ENCODE peak calls at places on chromosomes 2 and 18, in four cellular contexts. One of them, this sample, is unnamed.

GRCh38 chr2:136023416-136023815 is 38.0 kb upstream of the DARS1 start:
- DNase-seq in HCT116: no peak
- DNase-seq in IMR-90: no peak
- DNase-seq in A549: no peak
- DNase-seq in this sample: peak; percentile 85

GRCh38 chr2:3024401-3024935 is 353.1 kb downstream of the EIPR1 start:
- DNase-seq in IMR-90: no peak
- DNase-seq in A549: no peak
- DNase-seq in HCT116: no peak
- DNase-seq in this sample: no peak

GRCh38 chr2:233140913-233141469 is 80.8 kb downstream of the INPP5D start:
- DNase-seq in A549: no peak
- DNase-seq in IMR-90: no peak
- DNase-seq in HCT116: no peak
- DNase-seq in this sample: no peak

GRCh38 chr18:54690198-54690597 is 99.2 kb downstream of the DYNAP start:
- DNase-seq in HCT116: no peak
- DNase-seq in IMR-90: peak; percentile 73
- DNase-seq in A549: no peak
- DNase-seq in this sample: no peak

GRCh38 chr2:48448274-48449061 is 81.5 kb upstream of the STON1 start:
- DNase-seq in IMR-90: peak; percentile 71
- DNase-seq in A549: no peak
- DNase-seq in HCT116: no peak
- DNase-seq in this sample: peak; percentile 85

GRCh38 chr2:186984966-186985365 is 136.0 kb upstream of the ZSWIM2 start:
- DNase-seq in HCT116: no peak
- DNase-seq in IMR-90: no peak
- DNase-seq in A549: no peak
- DNase-seq in this sample: no peak

GRCh38 chr2:200255549-200255948 is 50.9 kb upstream of the SPATS2L start:
- DNase-seq in IMR-90: no peak
- DNase-seq in A549: no peak
- DNase-seq in HCT116: no peak
- DNase-seq in this sample: no peak

GRCh38 chr2:162317910-162318279 is 589 bp downstream of the IFIH1 start:
- DNase-seq in IMR-90: no peak
- DNase-seq in HCT116: no peak
- DNase-seq in A549: no peak
- DNase-seq in this sample: no peak

GRCh38 chr2:182890773-182891381 is 24.4 kb upstream of the FRZB start:
- DNase-seq in A549: no peak
- DNase-seq in IMR-90: no peak
- DNase-seq in HCT116: no peak
- DNase-seq in this sample: peak; percentile 80

GRCh38 chr2:38702413-38702812 is 36.5 kb downstream of the GALM start:
- DNase-seq in IMR-90: peak; percentile 95
- DNase-seq in A549: no peak
- DNase-seq in HCT116: no peak
- DNase-seq in this sample: no peak

GRCh38 chr2:24872344-24873115 is 47.5 kb downstream of the ADCY3 start:
- DNase-seq in IMR-90: no peak
- DNase-seq in A549: no peak
- DNase-seq in HCT116: no peak
- DNase-seq in this sample: no peak

GRCh38 chr18:23406271-23406787 is 46.8 kb upstream of the RIOK3 start:
- DNase-seq in HCT116: no peak
- DNase-seq in A549: no peak
- DNase-seq in IMR-90: peak; percentile 40
- DNase-seq in this sample: peak; percentile 78

GRCh38 chr2:217585362-217585761 is 417.4 kb downstream of the TNS1 start:
- DNase-seq in HCT116: no peak
- DNase-seq in IMR-90: no peak
- DNase-seq in A549: no peak
- DNase-seq in this sample: no peak

GRCh38 chr2:64653174-64654062 is at the start of gene SERTAD2:
- DNase-seq in A549: peak; percentile 82
- DNase-seq in IMR-90: peak; percentile 84
- DNase-seq in HCT116: no peak
- DNase-seq in this sample: peak; percentile 75

GRCh38 chr2:42927334-42928160 is 135.2 kb upstream of the HAAO start:
- DNase-seq in IMR-90: peak; percentile 31
- DNase-seq in HCT116: no peak
- DNase-seq in A549: no peak
- DNase-seq in this sample: peak; percentile 46

GRCh38 chr2:57434429-57434828 is 612.2 kb upstream of the VRK2 start:
- DNase-seq in IMR-90: no peak
- DNase-seq in HCT116: no peak
- DNase-seq in A549: no peak
- DNase-seq in this sample: no peak

GRCh38 chr2:241563981-241564595 is 5.5 kb downstream of the BOK start:
- DNase-seq in IMR-90: no peak
- DNase-seq in HCT116: no peak
- DNase-seq in A549: no peak
- DNase-seq in this sample: peak; percentile 44

GRCh38 chr18:63236990-63237389 is 82.6 kb downstream of the BCL2 start:
- DNase-seq in HCT116: no peak
- DNase-seq in IMR-90: no peak
- DNase-seq in A549: no peak
- DNase-seq in this sample: no peak

GRCh38 chr2:208326016-208326415 is 60.0 kb downstream of the PIKFYVE start:
- DNase-seq in HCT116: no peak
- DNase-seq in A549: no peak
- DNase-seq in IMR-90: no peak
- DNase-seq in this sample: no peak

GRCh38 chr2:88099798-88100488 is 27.9 kb downstream of the FABP1 start:
- DNase-seq in A549: peak; percentile 12
- DNase-seq in IMR-90: peak; percentile 4
- DNase-seq in HCT116: peak; percentile 41
- DNase-seq in this sample: no peak

GRCh38 chr2:240337028-240337427 is 98.4 kb upstream of the GPC1 start:
- DNase-seq in A549: no peak
- DNase-seq in HCT116: no peak
- DNase-seq in IMR-90: no peak
- DNase-seq in this sample: no peak

GRCh38 chr2:39685135-39685534 is 19.4 kb downstream of the TMEM178A start:
- DNase-seq in IMR-90: no peak
- DNase-seq in HCT116: no peak
- DNase-seq in A549: no peak
- DNase-seq in this sample: no peak

GRCh38 chr2:1627628-1628371 is 116.5 kb downstream of the PXDN start:
- DNase-seq in IMR-90: no peak
- DNase-seq in A549: no peak
- DNase-seq in HCT116: no peak
- DNase-seq in this sample: no peak

GRCh38 chr2:219249203-219249980 is 3.7 kb upstream of the TUBA4B start:
- DNase-seq in A549: peak; percentile 55
- DNase-seq in HCT116: no peak
- DNase-seq in IMR-90: peak; percentile 75
- DNase-seq in this sample: peak; percentile 96

DNA sequence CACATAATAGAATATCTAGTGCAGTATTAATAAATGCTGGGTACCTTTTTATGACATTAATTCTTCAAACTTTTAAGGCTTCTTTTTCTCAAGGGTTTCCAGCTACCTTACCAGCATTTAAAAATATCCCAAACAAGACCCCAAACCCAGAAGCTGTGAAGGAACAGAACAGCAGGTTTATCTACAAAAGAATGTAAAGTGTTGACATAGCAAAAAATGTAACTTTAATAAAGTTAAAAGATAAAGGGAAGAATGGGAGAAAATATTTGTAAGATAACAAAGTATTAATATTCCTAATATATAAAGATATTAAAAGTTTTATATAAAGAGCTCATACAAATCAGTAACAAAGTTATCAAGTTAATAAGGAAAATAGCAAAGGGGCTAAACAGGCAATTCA is 81.2 kb upstream of the SPTBN1 start:
- DNase-seq in HCT116: no peak
- DNase-seq in A549: no peak
- DNase-seq in IMR-90: no peak
- DNase-seq in this sample: no peak
- TF ChIP-seq RAD21 in HCT116: no peak
- TF ChIP-seq RAD21 in A549: no peak
- TF ChIP-seq RAD21 in IMR-90: no peak
- TF ChIP-seq RAD21 in this sample: no peak

GRCh38 chr18:3400567-3401296 is 49.2 kb upstream of the TGIF1 start:
- DNase-seq in A549: no peak
- DNase-seq in HCT116: no peak
- DNase-seq in IMR-90: no peak
- DNase-seq in this sample: no peak
- H3K4me2 ChIP-seq in A549: no peak overlapping the region
- H3K4me2 ChIP-seq in HCT116: no peak overlapping the region
- H3K4me2 ChIP-seq in IMR-90: no peak overlapping the region
- H3K4me2 ChIP-seq in this sample: no peak overlapping the region

GRCh38 chr18:46431522-46432171 is 225.4 kb downstream of the LOXHD1 start:
- DNase-seq in A549: no peak
- DNase-seq in HCT116: no peak
- DNase-seq in IMR-90: no peak
- DNase-seq in this sample: no peak
- H3K4me3 ChIP-seq in A549: no peak overlapping the region
- H3K4me3 ChIP-seq in HCT116: no peak overlapping the region
- H3K4me3 ChIP-seq in IMR-90: no peak overlapping the region
- H3K4me3 ChIP-seq in this sample: no peak overlapping the region

GRCh38 chr18:8623549-8624106 is 14.4 kb downstream of the RAB12 start:
- DNase-seq in A549: no peak
- DNase-seq in IMR-90: no peak
- DNase-seq in HCT116: no peak
- DNase-seq in this sample: no peak
- TF ChIP-seq RAD21 in A549: no peak
- TF ChIP-seq RAD21 in IMR-90: no peak
- TF ChIP-seq RAD21 in HCT116: no peak
- TF ChIP-seq RAD21 in this sample: no peak

GRCh38 chr2:157376041-157376440 is 50.4 kb upstream of the ERMN start:
- DNase-seq in A549: no peak
- DNase-seq in IMR-90: no peak
- DNase-seq in HCT116: no peak
- DNase-seq in this sample: no peak
- H3K4me2 ChIP-seq in A549: no peak overlapping the region
- H3K4me2 ChIP-seq in IMR-90: no peak overlapping the region
- H3K4me2 ChIP-seq in HCT116: no peak overlapping the region
- H3K4me2 ChIP-seq in this sample: no peak overlapping the region

GRCh38 chr2:174011796-174012195 is 46.6 kb upstream of the SP3 start:
- DNase-seq in IMR-90: no peak
- DNase-seq in HCT116: no peak
- DNase-seq in A549: no peak
- DNase-seq in this sample: no peak

GRCh38 chr2:174014021-174014698 is 49.0 kb upstream of the SP3 start:
- DNase-seq in HCT116: no peak
- DNase-seq in A549: no peak
- DNase-seq in IMR-90: no peak
- DNase-seq in this sample: no peak

GRCh38 chr2:174012347-174013309 is 47.5 kb upstream of the SP3 start:
- DNase-seq in A549: no peak
- DNase-seq in HCT116: no peak
- DNase-seq in IMR-90: no peak
- DNase-seq in this sample: no peak

GRCh38 chr2:174014699-174015070 is 49.5 kb upstream of the SP3 start:
- DNase-seq in IMR-90: no peak
- DNase-seq in A549: no peak
- DNase-seq in HCT116: no peak
- DNase-seq in this sample: no peak

GRCh38 chr2:174013310-174013751 is 48.2 kb upstream of the SP3 start:
- DNase-seq in A549: no peak
- DNase-seq in IMR-90: no peak
- DNase-seq in HCT116: no peak
- DNase-seq in this sample: no peak
- H3K4me3 ChIP-seq in A549: no peak overlapping the region
- H3K4me3 ChIP-seq in IMR-90: peak overlapping the region; percentile 43
- H3K4me3 ChIP-seq in HCT116: no peak overlapping the region
- H3K4me3 ChIP-seq in this sample: no peak overlapping the region

GRCh38 chr18:27966872-27967271 is 210.1 kb downstream of the CDH2 start:
- DNase-seq in A549: no peak
- DNase-seq in IMR-90: peak; percentile 41
- DNase-seq in HCT116: no peak
- DNase-seq in this sample: no peak

GRCh38 chr18:27970321-27970720 is 206.6 kb downstream of the CDH2 start:
- DNase-seq in HCT116: no peak
- DNase-seq in A549: no peak
- DNase-seq in IMR-90: no peak
- DNase-seq in this sample: no peak

GRCh38 chr18:27964811-27965210 is 212.1 kb downstream of the CDH2 start:
- DNase-seq in HCT116: no peak
- DNase-seq in IMR-90: peak; percentile 4
- DNase-seq in A549: no peak
- DNase-seq in this sample: no peak

GRCh38 chr18:27969206-27969605 is 207.7 kb downstream of the CDH2 start:
- DNase-seq in A549: no peak
- DNase-seq in HCT116: no peak
- DNase-seq in IMR-90: no peak
- DNase-seq in this sample: no peak

DNA sequence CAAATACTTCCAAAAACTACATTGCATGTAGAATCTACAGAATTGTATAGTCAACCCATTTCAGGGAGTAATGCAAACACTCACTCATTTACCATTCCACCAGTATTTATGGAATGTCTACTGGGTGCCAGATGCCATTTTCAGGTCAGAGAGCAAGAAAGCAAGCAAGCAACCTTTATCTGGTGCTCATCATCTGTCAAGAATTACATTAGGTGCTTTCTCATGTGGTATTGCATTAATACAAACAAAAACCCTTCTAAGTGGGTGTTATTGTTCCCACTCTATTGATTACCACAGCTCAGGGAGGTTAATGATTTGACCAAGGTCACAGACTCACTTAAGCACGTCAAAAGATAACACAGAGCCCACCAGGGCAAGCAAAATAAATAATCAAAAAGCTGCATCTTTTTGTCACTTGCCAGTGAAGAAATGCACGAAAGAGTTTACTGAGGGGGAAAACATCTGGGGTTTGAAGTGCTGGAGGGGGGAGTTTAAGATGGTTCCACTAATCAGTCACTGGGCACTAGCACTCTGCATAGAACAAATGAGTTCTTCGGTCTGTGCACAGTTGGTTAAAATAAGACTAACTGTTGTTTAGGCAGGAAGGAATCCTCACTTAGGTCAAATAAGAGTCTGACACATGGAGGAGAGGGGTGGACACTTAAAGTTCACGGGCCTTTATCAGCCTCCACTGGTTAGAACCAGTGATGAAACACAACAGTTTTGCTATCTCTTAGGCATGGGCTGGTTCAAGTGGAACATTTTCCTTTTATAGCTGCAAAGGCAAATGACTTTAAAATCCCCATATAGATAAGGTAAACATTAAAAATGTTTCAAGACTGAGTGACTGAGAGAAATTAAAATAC is 208.8 kb downstream of the CDH2 start:
- DNase-seq in HCT116: no peak
- DNase-seq in A549: no peak
- DNase-seq in IMR-90: peak; percentile 13
- DNase-seq in this sample: peak; percentile 55
- TF ChIP-seq RAD21 in HCT116: no peak
- TF ChIP-seq RAD21 in A549: no peak
- TF ChIP-seq RAD21 in IMR-90: no peak
- TF ChIP-seq RAD21 in this sample: no peak

GRCh38 chr2:172233947-172234715 is 131.4 kb upstream of the DLX2 start:
- DNase-seq in A549: no peak
- DNase-seq in IMR-90: no peak
- DNase-seq in HCT116: no peak
- DNase-seq in this sample: no peak
- H3K4me2 ChIP-seq in A549: peak overlapping the region; percentile 95
- H3K4me2 ChIP-seq in IMR-90: no peak overlapping the region
- H3K4me2 ChIP-seq in HCT116: no peak overlapping the region
- H3K4me2 ChIP-seq in this sample: peak overlapping the region; percentile 72

This sample was measured in HepG2.